ENCODE peak calls at places on chromosomes 3 and 15, in five cellular contexts. W, U, P, J and L are unnamed samples.

GRCh38 chr3:45640724-45641361 is 46.3 kb downstream of the LIMD1 start:
- DNase-seq in W (no peak), U (peak), P (no peak), J (no peak), L (no peak)

GRCh38 chr15:78620021-78620838 is 566 bp downstream of the CHRNA3 start:
- DNase-seq in W (no peak), U (peak), P (peak), J (no peak), L (peak)

GRCh38 chr3:132537297-132537696 is 59.8 kb upstream of the ACKR4 start:
- DNase-seq in W (no peak), U (no peak), P (no peak), J (no peak), L (no peak)

GRCh38 chr15:55683366-55683765 is 59.6 kb downstream of the PRTG start:
- DNase-seq in W (peak), U (no peak), P (no peak), J (no peak), L (no peak)

GRCh38 chr3:38564631-38565338 is 68.6 kb downstream of the EXOG start:
- DNase-seq in W (no peak), U (no peak), P (no peak), J (no peak), L (no peak)

GRCh38 chr15:55319537-55320325 is 709 bp downstream of the PIGB start:
- DNase-seq in W (peak), U (no peak), P (no peak), J (no peak), L (no peak)

GRCh38 chr15:85533949-85534543 is 153.6 kb downstream of the AKAP13 start:
- DNase-seq in W (no peak), U (no peak), P (no peak), J (no peak), L (no peak)

GRCh38 chr3:149299938-149300791 is 33.3 kb downstream of the TM4SF18 start:
- DNase-seq in W (peak), U (peak), P (no peak), J (no peak), L (no peak)

GRCh38 chr3:193734737-193735366 is 141.8 kb downstream of the OPA1 start:
- DNase-seq in W (no peak), U (peak), P (no peak), J (no peak), L (no peak)

GRCh38 chr3:52004906-52005395 is 9.3 kb upstream of the RPL29 start:
- DNase-seq in W (no peak), U (no peak), P (no peak), J (no peak), L (no peak)

GRCh38 chr3:150823277-150823676 is 60.3 kb upstream of the SIAH2 start:
- DNase-seq in W (no peak), U (no peak), P (no peak), J (no peak), L (no peak)

GRCh38 chr3:154759966-154760365 is 320.2 kb upstream of the MME start:
- DNase-seq in W (no peak), U (no peak), P (no peak), J (no peak), L (no peak)

GRCh38 chr3:131704084-131704483 is 201.3 kb upstream of the MRPL3 start:
- DNase-seq in W (no peak), U (no peak), P (no peak), J (no peak), L (no peak)

GRCh38 chr3:139312959-139313358 is 30.9 kb upstream of the MRPS22 start:
- DNase-seq in W (peak), U (peak), P (no peak), J (no peak), L (no peak)

GRCh38 chr3:186217820-186218164 is 108.9 kb upstream of the ETV5 start:
- DNase-seq in W (peak), U (no peak), P (no peak), J (no peak), L (no peak)

GRCh38 chr15:98830034-98830634 is 177.5 kb downstream of the PGPEP1L start:
- DNase-seq in W (no peak), U (no peak), P (no peak), J (no peak), L (no peak)

GRCh38 chr3:133377396-133377795 is 22.5 kb upstream of the BFSP2 start:
- DNase-seq in W (peak), U (no peak), P (no peak), J (no peak), L (peak)